ENCODE peak calls at places on chromosomes 2 and 18, in eight cellular contexts. P is NCI-H1436; A is effector CD8-positive, alpha-beta T cell; O is M059J; D is H9; N is fibroblast of pulmonary artery; T is NCI-H1092; Q is amniotic stem cell. J is an unnamed sample.
A peak's percentile ranks its signal among the peaks of the same experiment; 100 is the strongest.

GRCh38 chr2:72431737-72432136 is 284.1 kb upstream of the CYP26B1 start:
- DNase-seq in A (no peak), Q (no peak), T (no peak), P (no peak), N (no peak), O (peak; percentile 22), D (no peak), J (no peak)

GRCh38 chr18:49673281-49673680 is 111.4 kb downstream of the LIPG start:
- DNase-seq in A (no peak), O (no peak), N (no peak), Q (no peak), D (no peak), T (no peak), P (no peak), J (no peak)

GRCh38 chr2:238231251-238231793 is 8.5 kb downstream of the HES6 start:
- DNase-seq in T (no peak), O (no peak), Q (no peak), P (no peak), D (peak; percentile 83), N (peak; percentile 76), A (peak; percentile 71), J (peak; percentile 61)

GRCh38 chr2:102592601-102593000 is 26.8 kb upstream of the SLC9A2 start:
- DNase-seq in A (no peak), N (peak; percentile 48), O (no peak), Q (no peak), D (no peak), P (no peak), T (no peak), J (peak; percentile 19)

GRCh38 chr2:1588994-1589611 is 155.2 kb downstream of the PXDN start:
- DNase-seq in P (no peak), A (no peak), Q (no peak), N (no peak), D (peak; percentile 56), O (peak; percentile 72), T (no peak), J (peak; percentile 75)

GRCh38 chr18:7034924-7035323 is 82.7 kb downstream of the LAMA1 start:
- DNase-seq in A (no peak), T (no peak), P (no peak), Q (no peak), D (no peak), O (no peak), N (no peak), J (peak; percentile 45)

GRCh38 chr2:229802785-229803184 is 88.4 kb upstream of the DNER start:
- DNase-seq in O (no peak), A (no peak), D (no peak), Q (no peak), T (no peak), N (no peak), P (no peak), J (no peak)

GRCh38 chr2:4091013-4091412 is 387.6 kb downstream of the DCDC2C start:
- DNase-seq in P (peak; percentile 38), Q (no peak), A (no peak), N (no peak), D (no peak), O (no peak), T (no peak), J (no peak)

GRCh38 chr2:127185093-127185492 is 35.0 kb downstream of the CYP27C1 start:
- DNase-seq in N (no peak), P (no peak), D (no peak), Q (no peak), A (no peak), O (no peak), T (no peak), J (no peak)

GRCh38 chr2:238107525-238108422 is 7.6 kb downstream of the ESPNL start:
- DNase-seq in T (no peak), D (peak; percentile 44), N (no peak), P (no peak), Q (no peak), O (no peak), A (no peak), J (no peak)

GRCh38 chr2:219448099-219448775 is 13.6 kb downstream of the SPEG start:
- DNase-seq in O (no peak), D (peak; percentile 63), P (no peak), A (no peak), T (no peak), N (no peak), Q (no peak), J (no peak)

GRCh38 chr2:231394201-231395141 is 1.0 kb upstream of the B3GNT7 start:
- DNase-seq in D (peak; percentile 83), N (no peak), O (no peak), P (no peak), A (no peak), Q (no peak), T (no peak), J (no peak)

GRCh38 chr2:66929632-66930385 is 467.3 kb upstream of the ETAA1 start:
- DNase-seq in O (peak; percentile 80), T (no peak), N (peak; percentile 84), P (no peak), A (no peak), Q (peak; percentile 22), D (no peak), J (peak; percentile 83)

GRCh38 chr2:219252900-219253752 is at the start of gene TUBA4B:
- DNase-seq in D (peak; percentile 81), A (peak; percentile 34), Q (no peak), P (no peak), T (no peak), N (peak; percentile 24), O (peak; percentile 79), J (peak; percentile 40)

GRCh38 chr2:11100976-11101375 is 54.3 kb upstream of the SLC66A3 start:
- DNase-seq in O (no peak), N (no peak), A (no peak), Q (no peak), T (no peak), D (no peak), P (no peak), J (no peak)

GRCh38 chr2:45964226-45964841 is 312.9 kb downstream of the PRKCE start:
- DNase-seq in N (peak; percentile 92), T (peak; percentile 65), D (no peak), O (peak; percentile 99), Q (peak; percentile 76), A (no peak), P (peak; percentile 9), J (peak; percentile 63)

GRCh38 chr2:109612991-109613921 is 510 bp downstream of the SEPTIN10 start:
- DNase-seq in T (no peak), O (peak; percentile 71), N (peak; percentile 73), A (no peak), Q (no peak), P (no peak), D (peak; percentile 39), J (peak; percentile 59)

GRCh38 chr2:15720561-15721307 is 129.1 kb downstream of the DDX1 start:
- DNase-seq in A (no peak), P (no peak), O (no peak), Q (no peak), D (no peak), N (no peak), T (no peak), J (no peak)

GRCh38 chr2:189570565-189570964 is 10.0 kb downstream of the SLC40A1 start:
- DNase-seq in O (peak; percentile 65), P (no peak), A (no peak), N (peak; percentile 39), D (no peak), Q (peak; percentile 25), T (no peak), J (peak; percentile 94)

GRCh38 chr2:23673830-23674679 is 252.9 kb downstream of the ATAD2B start:
- DNase-seq in O (peak; percentile 10), P (no peak), A (no peak), D (peak; percentile 48), T (no peak), Q (no peak), N (no peak), J (peak; percentile 25)

GRCh38 chr18:68992719-68993482 is 195.0 kb downstream of the CCDC102B start:
- DNase-seq in T (no peak), O (no peak), Q (no peak), N (no peak), P (no peak), A (no peak), D (no peak), J (no peak)

GRCh38 chr2:231427116-231427515 is 31.6 kb downstream of the B3GNT7 start:
- DNase-seq in T (no peak), D (no peak), O (no peak), P (no peak), A (no peak), N (no peak), Q (no peak), J (no peak)

GRCh38 chr2:95348609-95349567 is 51.7 kb downstream of the KCNIP3 start:
- DNase-seq in A (no peak), Q (no peak), P (no peak), D (peak; percentile 25), O (no peak), T (no peak), N (peak; percentile 33), J (peak; percentile 78)

GRCh38 chr18:66682855-66683322 is 79.0 kb upstream of the CDH19 start:
- DNase-seq in Q (no peak), D (no peak), N (peak; percentile 47), T (no peak), P (no peak), A (no peak), O (no peak), J (no peak)

GRCh38 chr2:237977380-237977779 is 10.6 kb downstream of the UBE2F start:
- DNase-seq in P (no peak), O (no peak), Q (no peak), D (no peak), T (no peak), N (no peak), A (no peak), J (no peak)

GRCh38 chr18:59229191-59229590 is 9.2 kb downstream of the GRP start:
- DNase-seq in Q (no peak), P (no peak), A (no peak), O (peak; percentile 92), D (no peak), N (no peak), T (no peak), J (no peak)

GRCh38 chr2:109482371-109482841 is 131.4 kb downstream of the SEPTIN10 start:
- DNase-seq in Q (no peak), P (no peak), O (no peak), A (no peak), D (no peak), N (peak; percentile 46), T (no peak), J (no peak)

GRCh38 chr2:101253713-101254085 is 1.0 kb downstream of the CNOT11 start:
- DNase-seq in A (no peak), P (no peak), D (no peak), T (no peak), Q (no peak), O (no peak), N (no peak), J (no peak)

GRCh38 chr18:10213526-10213925 is 240.9 kb upstream of the APCDD1 start:
- DNase-seq in N (peak; percentile 59), T (no peak), O (peak; percentile 46), Q (no peak), A (no peak), P (no peak), D (no peak), J (peak; percentile 85)

GRCh38 chr2:174794851-174795374 is 30.6 kb upstream of the CHRNA1 start:
- DNase-seq in A (no peak), D (no peak), N (no peak), P (no peak), T (no peak), Q (no peak), O (peak; percentile 43), J (no peak)

GRCh38 chr2:75574106-75574505 is 13.4 kb upstream of the EVA1A start:
- DNase-seq in D (no peak), N (no peak), O (peak; percentile 55), P (no peak), Q (no peak), A (no peak), T (no peak), J (no peak)

GRCh38 chr2:159010340-159010739 is 41.9 kb downstream of the TANC1 start:
- DNase-seq in Q (peak; percentile 63), P (no peak), A (no peak), D (no peak), N (peak; percentile 63), O (peak; percentile 80), T (no peak), J (peak; percentile 90)

GRCh38 chr2:158099716-158100115 is 2.0 kb upstream of the UPP2 start:
- DNase-seq in Q (no peak), N (peak; percentile 17), O (peak; percentile 13), A (no peak), T (no peak), P (no peak), D (no peak), J (peak; percentile 4)

GRCh38 chr2:178119181-178119922 is 7.1 kb downstream of the RBM45 start:
- DNase-seq in T (no peak), D (no peak), N (no peak), Q (no peak), A (no peak), P (no peak), O (no peak), J (no peak)

J was measured in amniotic epithelial cell.